ENCODE peak calls at places on chromosomes 7 and 10, in nine cellular contexts. G, E, W, O, U, D, T, Y and B are unnamed samples.

GRCh38 chr7:42071372-42072261 is 165.4 kb downstream of the GLI3 start:
- DNase-seq in G (no peak), E (no peak), W (peak; percentile 58), O (peak; percentile 69), U (no peak), D (no peak), T (no peak), Y (peak; percentile 32), B (no peak)

GRCh38 chr7:130490287-130490686 is 1.6 kb upstream of the MEST start:
- DNase-seq in G (no peak), E (no peak), W (peak; percentile 20), O (no peak), U (no peak), D (no peak), T (no peak), Y (no peak), B (no peak)

GRCh38 chr7:112129655-112130323 is 76.4 kb downstream of the DOCK4 start:
- DNase-seq in G (no peak), E (no peak), W (no peak), O (no peak), U (no peak), D (no peak), T (peak; percentile 50), Y (no peak), B (peak; percentile 28)

GRCh38 chr7:67413670-67414069 is 417.0 kb downstream of the TYW1 start:
- DNase-seq in G (no peak), E (no peak), W (no peak), O (no peak), U (no peak), D (no peak), T (no peak), Y (no peak), B (no peak)

GRCh38 chr10:75350791-75351190 is 50.8 kb downstream of the ZNF503 start:
- DNase-seq in G (peak; percentile 34), E (no peak), W (peak; percentile 31), O (no peak), U (no peak), D (no peak), T (no peak), Y (peak; percentile 23), B (no peak)

GRCh38 chr7:47690902-47691558 is 109.1 kb upstream of the TNS3 start:
- DNase-seq in G (peak; percentile 49), E (no peak), W (peak; percentile 56), O (no peak), U (no peak), D (no peak), T (no peak), Y (no peak), B (no peak)

GRCh38 chr7:105752671-105753275 is 123.6 kb downstream of the ATXN7L1 start:
- DNase-seq in G (no peak), E (no peak), W (no peak), O (no peak), U (no peak), D (no peak), T (no peak), Y (no peak), B (no peak)

GRCh38 chr10:34859170-34859569 is 44.1 kb upstream of the PARD3 start:
- DNase-seq in G (peak; percentile 34), E (no peak), W (peak; percentile 10), O (no peak), U (no peak), D (no peak), T (no peak), Y (no peak), B (no peak)

GRCh38 chr10:92990615-92991014 is 70.0 kb upstream of the CYP26C1 start:
- DNase-seq in G (peak; percentile 31), E (no peak), W (peak; percentile 22), O (peak; percentile 66), U (no peak), D (no peak), T (no peak), Y (no peak), B (no peak)

GRCh38 chr10:125700355-125700911 is 17.5 kb upstream of the TEX36 start:
- DNase-seq in G (no peak), E (no peak), W (peak; percentile 44), O (no peak), U (no peak), D (no peak), T (no peak), Y (no peak), B (no peak)

GRCh38 chr10:83023647-83024046 is 1115.7 kb upstream of the GHITM start:
- DNase-seq in G (no peak), E (no peak), W (no peak), O (peak; percentile 6), U (no peak), D (no peak), T (no peak), Y (peak; percentile 23), B (no peak)

GRCh38 chr10:68154211-68154497 is 44.9 kb downstream of the MYPN start:
- DNase-seq in G (peak; percentile 29), E (no peak), W (peak; percentile 68), O (no peak), U (no peak), D (peak; percentile 73), T (no peak), Y (no peak), B (peak; percentile 49)

GRCh38 chr7:122082670-122083069 is 61.4 kb downstream of the AASS start:
- DNase-seq in G (no peak), E (no peak), W (no peak), O (no peak), U (no peak), D (no peak), T (no peak), Y (no peak), B (no peak)

GRCh38 chr10:4390219-4390618 is 435.8 kb upstream of the AKR1E2 start:
- DNase-seq in G (no peak), E (no peak), W (peak; percentile 7), O (no peak), U (no peak), D (no peak), T (no peak), Y (no peak), B (no peak)

GRCh38 chr10:24448351-24449009 is 239.5 kb downstream of the KIAA1217 start:
- DNase-seq in G (no peak), E (no peak), W (no peak), O (no peak), U (no peak), D (no peak), T (no peak), Y (no peak), B (no peak)

GRCh38 chr10:95354130-95354529 is 63.3 kb upstream of the PDLIM1 start:
- DNase-seq in G (no peak), E (no peak), W (no peak), O (no peak), U (no peak), D (no peak), T (no peak), Y (no peak), B (no peak)
- H3K36me3 ChIP-seq in G (no peaks in the 10 kb centered on the region), E (no peaks in the 10 kb centered on the region), W (peaks cover 7% of the 10 kb centered on the region), O (no peaks in the 10 kb centered on the region), U (peaks cover 41% of the 10 kb centered on the region), D (no peaks in the 10 kb centered on the region), T (peaks cover 12% of the 10 kb centered on the region), Y (no peaks in the 10 kb centered on the region), B (peaks cover 30% of the 10 kb centered on the region)

DNA sequence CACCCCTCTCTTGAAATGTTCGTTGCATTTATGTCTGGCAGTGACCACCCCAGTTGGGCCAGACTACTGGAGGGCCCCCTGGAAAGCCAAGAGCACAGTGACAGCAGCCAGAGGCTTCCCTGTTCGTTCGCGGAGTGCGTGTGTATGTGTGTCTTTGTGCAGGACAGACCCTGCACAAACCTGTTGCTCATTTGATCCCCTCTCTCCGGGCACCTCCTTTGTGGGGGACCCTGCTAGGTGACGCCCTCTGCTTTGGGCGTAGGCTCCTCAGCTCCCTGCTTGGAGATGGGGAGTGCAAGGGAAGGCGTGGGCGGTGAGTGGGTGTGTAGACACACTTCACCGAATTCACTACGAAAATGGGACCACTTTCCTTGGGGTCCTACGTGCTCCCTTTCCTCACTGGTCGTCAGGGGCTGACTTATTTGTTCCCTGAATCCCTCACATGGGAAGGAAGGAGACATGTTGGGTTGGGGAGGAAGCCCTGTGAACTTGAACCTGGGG is 38.7 kb downstream of the AGAP3 start:
- DNase-seq in G (no peak), E (no peak), W (no peak), O (no peak), U (no peak), D (no peak), T (no peak), Y (no peak), B (no peak)
- H3K36me3 ChIP-seq in G (peaks cover 40% of the 10 kb centered on the region), E (peaks cover 3% of the 10 kb centered on the region), W (peaks cover 29% of the 10 kb centered on the region), O (no peaks in the 10 kb centered on the region), U (peaks cover 27% of the 10 kb centered on the region), D (no peaks in the 10 kb centered on the region), T (peaks cover 69% of the 10 kb centered on the region), Y (peaks cover 46% of the 10 kb centered on the region), B (peaks cover 38% of the 10 kb centered on the region)

GRCh38 chr10:812787-813186 is 118.7 kb downstream of the LARP4B start:
- DNase-seq in G (no peak), E (no peak), W (no peak), O (no peak), U (no peak), D (no peak), T (no peak), Y (no peak), B (no peak)
- H3K36me3 ChIP-seq in G (peaks cover 73% of the 10 kb centered on the region), E (peaks cover 13% of the 10 kb centered on the region), W (peaks cover 54% of the 10 kb centered on the region), O (no peaks in the 10 kb centered on the region), U (peaks cover 20% of the 10 kb centered on the region), D (no peaks in the 10 kb centered on the region), T (peaks cover 59% of the 10 kb centered on the region), Y (peaks cover 38% of the 10 kb centered on the region), B (peaks cover 98% of the 10 kb centered on the region)

GRCh38 chr10:29537799-29538198 is 97.0 kb downstream of the SVIL start:
- DNase-seq in G (no peak), E (no peak), W (no peak), O (no peak), U (peak; percentile 75), D (no peak), T (no peak), Y (no peak), B (no peak)

GRCh38 chr10:29533696-29534285 is 101.0 kb downstream of the SVIL start:
- DNase-seq in G (no peak), E (no peak), W (no peak), O (no peak), U (no peak), D (no peak), T (no peak), Y (no peak), B (no peak)

GRCh38 chr10:29534590-29534989 is 100.2 kb downstream of the SVIL start:
- DNase-seq in G (no peak), E (no peak), W (no peak), O (no peak), U (no peak), D (no peak), T (no peak), Y (no peak), B (no peak)

GRCh38 chr10:29535012-29535777 is 99.6 kb downstream of the SVIL start:
- DNase-seq in G (peak; percentile 91), E (peak; percentile 78), W (peak; percentile 83), O (peak; percentile 81), U (peak; percentile 81), D (peak; percentile 67), T (peak; percentile 45), Y (no peak), B (no peak)

DNA sequence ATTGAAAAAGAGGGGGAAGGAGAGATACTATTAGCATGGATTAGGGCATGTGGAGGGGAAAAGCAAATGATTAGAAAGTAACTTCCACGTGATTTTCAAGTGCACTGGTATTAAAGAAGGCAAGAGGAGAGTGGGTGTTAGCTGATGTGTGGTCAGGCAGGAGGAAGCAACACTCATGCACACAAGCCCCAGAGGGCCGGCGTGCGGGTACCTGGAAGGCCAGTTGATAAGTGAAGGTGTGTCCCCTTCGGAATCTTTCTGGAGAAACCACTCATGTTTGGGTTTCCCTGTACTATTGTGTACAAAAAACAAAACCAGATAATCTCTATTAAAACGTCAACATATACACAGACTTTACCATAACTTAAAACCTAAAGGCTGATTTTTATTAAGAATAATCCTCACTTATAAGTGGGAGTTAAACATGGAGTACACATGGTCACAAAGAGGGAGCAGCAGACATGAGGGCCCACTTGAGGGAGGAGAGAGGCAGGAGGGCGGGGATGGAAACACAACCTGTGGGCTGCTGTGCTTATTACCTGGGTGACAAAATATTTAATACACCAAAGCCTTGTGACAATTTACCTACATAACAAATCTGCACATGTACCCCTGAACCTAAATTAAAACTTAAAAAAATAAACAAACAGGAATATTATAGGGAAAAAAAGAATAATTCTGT is 98.9 kb downstream of the SVIL start:
- DNase-seq in G (no peak), E (no peak), W (no peak), O (no peak), U (no peak), D (no peak), T (peak; percentile 41), Y (no peak), B (no peak)
- H3K36me3 ChIP-seq in G (peaks cover 4% of the 10 kb centered on the region), E (no peaks in the 10 kb centered on the region), W (peaks cover 32% of the 10 kb centered on the region), O (peaks cover 2% of the 10 kb centered on the region), U (peaks cover 10% of the 10 kb centered on the region), D (no peaks in the 10 kb centered on the region), T (peaks cover 8% of the 10 kb centered on the region), Y (peaks cover 19% of the 10 kb centered on the region), B (peaks cover 5% of the 10 kb centered on the region)